ENCODE peak calls at places on chromosomes 4 and X, in eight cellular contexts. T is colonic mucosa; N is aorta; G is PC-3; Y is CD8-positive, alpha-beta memory T cell; R is BE2C; U is uterus; Z is breast epithelium. D is an unnamed sample.

GRCh38 chrX:48472225-48472624 is 2.2 kb upstream of the SLC38A5 start:
- DNase-seq in G (no peak), Z (no peak), T (no peak), U (no peak), R (no peak), N (no peak), Y (no peak), D (no peak)

GRCh38 chr4:26410385-26411293 is 79.6 kb downstream of the CCKAR start:
- DNase-seq in R (peak; percentile 16), Y (peak; percentile 43), Z (no peak), U (no peak), G (peak; percentile 76), T (peak; percentile 49), N (no peak), D (no peak)

GRCh38 chr4:128553665-128554515 is 255.6 kb upstream of the JADE1 start:
- DNase-seq in G (peak; percentile 13), Z (no peak), N (no peak), Y (no peak), T (no peak), U (no peak), R (no peak), D (no peak)

GRCh38 chrX:129755779-129756650 is 17.2 kb downstream of the XPNPEP2 start:
- DNase-seq in Y (peak; percentile 41), U (no peak), G (no peak), N (peak; percentile 70), R (no peak), T (no peak), Z (no peak), D (no peak)

GRCh38 chr4:13711233-13711775 is 83.8 kb upstream of the BOD1L1 start:
- DNase-seq in Y (no peak), N (no peak), G (no peak), U (no peak), T (no peak), R (no peak), Z (no peak), D (no peak)

GRCh38 chr4:187393546-187394344 is 601.8 kb upstream of the ZFP42 start:
- DNase-seq in R (no peak), U (no peak), N (no peak), Z (no peak), G (no peak), Y (no peak), T (no peak), D (no peak)

GRCh38 chrX:47992093-47992375 is 11.8 kb downstream of the ZNF182 start:
- DNase-seq in G (no peak), Z (no peak), T (no peak), N (no peak), Y (no peak), R (no peak), U (no peak), D (no peak)

GRCh38 chr4:10706236-10706635 is 21.7 kb upstream of the CLNK start:
- DNase-seq in G (no peak), T (no peak), Z (no peak), U (no peak), R (no peak), N (no peak), Y (no peak), D (no peak)

GRCh38 chr4:24988776-24989175 is 42.0 kb downstream of the LGI2 start:
- DNase-seq in R (no peak), U (no peak), N (no peak), Z (no peak), T (no peak), G (peak; percentile 65), Y (no peak), D (no peak)

GRCh38 chr4:152534541-152535231 is 1.2 kb downstream of the FBXW7 start:
- DNase-seq in G (no peak), R (peak; percentile 26), Z (no peak), T (peak; percentile 54), U (peak; percentile 18), N (peak; percentile 82), Y (peak; percentile 49), D (no peak)

GRCh38 chrX:77009691-77010090 is 437.5 kb upstream of the FGF16 start:
- DNase-seq in Z (no peak), N (peak; percentile 84), R (no peak), U (no peak), Y (no peak), G (peak; percentile 86), T (no peak), D (no peak)

GRCh38 chrX:139025822-139026221 is 314.3 kb upstream of the FGF13 start:
- DNase-seq in Y (no peak), T (no peak), U (no peak), N (no peak), G (peak; percentile 30), R (no peak), Z (no peak), D (no peak)

GRCh38 chrX:38045697-38046096 is 39.3 kb downstream of the SYTL5 start:
- DNase-seq in G (peak; percentile 69), Z (no peak), N (no peak), U (peak; percentile 20), R (no peak), Y (no peak), T (no peak), D (no peak)

GRCh38 chrX:42515939-42516338 is 262.0 kb downstream of the PPP1R2C start:
- DNase-seq in Z (no peak), G (no peak), N (no peak), U (no peak), R (no peak), T (no peak), Y (no peak), D (no peak)

GRCh38 chrX:11525685-11526084 is 140.0 kb downstream of the ARHGAP6 start:
- DNase-seq in G (no peak), U (no peak), N (no peak), Z (no peak), R (no peak), Y (no peak), T (no peak), D (no peak)

GRCh38 chr4:151117371-151117962 is 18.0 kb downstream of the RPS3A start:
- DNase-seq in R (peak; percentile 69), N (no peak), Z (peak; percentile 30), G (peak; percentile 72), U (peak; percentile 61), Y (peak; percentile 34), T (peak; percentile 64), D (no peak)

GRCh38 chr4:121953860-121954259 is 2.0 kb upstream of the TRPC3 start:
- DNase-seq in Y (no peak), U (no peak), Z (no peak), N (no peak), R (no peak), G (no peak), T (no peak), D (no peak)

GRCh38 chr4:121951570-121952110 is at the start of gene TRPC3:
- DNase-seq in Z (no peak), Y (peak; percentile 21), G (no peak), U (peak; percentile 25), N (peak; percentile 81), R (peak; percentile 41), T (peak; percentile 27), D (no peak)

GRCh38 chr4:121950212-121950679 is 1.6 kb downstream of the TRPC3 start:
- DNase-seq in Z (peak; percentile 28), N (peak; percentile 95), G (no peak), U (peak; percentile 82), R (peak; percentile 84), Y (peak; percentile 75), T (peak; percentile 87), D (no peak)

GRCh38 chr4:121952290-121952689 is 430 bp upstream of the TRPC3 start:
- DNase-seq in Z (no peak), U (no peak), Y (no peak), T (no peak), N (no peak), R (no peak), G (no peak), D (no peak)

DNA sequence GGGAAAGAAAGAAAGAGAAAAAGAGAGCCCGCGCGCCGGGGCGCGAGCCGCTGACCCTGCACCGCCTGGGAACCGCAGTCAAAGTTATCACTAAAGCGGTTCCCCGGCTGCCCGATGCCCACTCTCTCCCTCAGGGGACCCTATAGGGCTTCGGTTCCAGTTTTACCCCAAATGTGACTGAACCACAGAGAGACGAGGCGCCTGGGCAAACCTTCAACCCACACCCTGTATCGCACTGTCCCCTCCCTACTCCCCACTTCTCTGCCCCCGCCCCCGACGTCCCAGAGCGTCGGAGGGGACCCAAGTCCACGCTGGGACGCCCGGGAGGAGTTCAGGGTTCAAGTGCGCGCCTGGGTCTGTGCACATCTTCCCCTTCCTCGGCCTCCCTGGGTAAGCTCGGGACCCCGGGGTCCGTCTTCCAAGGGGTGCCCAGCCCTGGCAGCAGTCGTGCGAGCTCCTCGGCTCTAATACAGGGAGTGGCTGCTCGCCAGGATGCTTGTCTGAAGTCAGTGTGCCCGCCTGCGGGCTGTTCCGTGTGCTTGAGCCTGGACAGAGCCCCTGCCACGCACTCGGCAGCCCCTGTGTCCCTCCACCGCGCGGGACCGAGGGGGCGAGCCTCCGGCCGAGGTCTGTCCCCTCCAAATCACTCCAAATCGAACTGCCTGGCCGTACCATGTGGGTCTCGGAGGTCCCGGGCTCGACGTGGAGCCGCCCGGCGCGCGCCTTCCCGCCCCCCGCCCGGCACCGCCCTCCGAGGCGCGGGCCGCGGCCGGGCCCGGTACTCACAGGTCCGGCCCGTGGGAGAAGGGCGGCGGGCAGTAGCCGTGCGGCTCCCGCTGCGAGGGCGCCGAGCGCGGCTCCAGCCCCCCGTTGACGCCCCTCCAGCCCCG is 935 bp downstream of the TRPC3 start:
- DNase-seq in Z (no peak), R (peak; percentile 11), Y (peak; percentile 15), T (peak; percentile 26), N (peak; percentile 81), U (peak; percentile 40), G (no peak), D (no peak)
- H3K4me3 ChIP-seq in Z (peak overlapping the region; percentile 91), R (peak overlapping the region; percentile 50), Y (peak overlapping the region; percentile 69), T (peak overlapping the region; percentile 59), N (peak overlapping the region; percentile 77), U (peak overlapping the region; percentile 37), G (peak overlapping the region; percentile 53), D (peak overlapping the region; percentile 94)

GRCh38 chr4:93828332-93828829 is at the start of gene ATOH1:
- DNase-seq in Y (no peak), Z (no peak), N (peak; percentile 69), G (no peak), U (no peak), R (peak; percentile 39), T (peak; percentile 79), D (no peak)
- H3K4me3 ChIP-seq in Y (no peak within 1 kb of the TSS), Z (peak within 1 kb of the TSS; percentile 62), N (peak within 1 kb of the TSS; percentile 45), G (peak within 1 kb of the TSS; percentile 48), U (no peak within 1 kb of the TSS), R (peak within 1 kb of the TSS; percentile 52), T (peak within 1 kb of the TSS; percentile 43), D (peak within 1 kb of the TSS; percentile 31)

DNA sequence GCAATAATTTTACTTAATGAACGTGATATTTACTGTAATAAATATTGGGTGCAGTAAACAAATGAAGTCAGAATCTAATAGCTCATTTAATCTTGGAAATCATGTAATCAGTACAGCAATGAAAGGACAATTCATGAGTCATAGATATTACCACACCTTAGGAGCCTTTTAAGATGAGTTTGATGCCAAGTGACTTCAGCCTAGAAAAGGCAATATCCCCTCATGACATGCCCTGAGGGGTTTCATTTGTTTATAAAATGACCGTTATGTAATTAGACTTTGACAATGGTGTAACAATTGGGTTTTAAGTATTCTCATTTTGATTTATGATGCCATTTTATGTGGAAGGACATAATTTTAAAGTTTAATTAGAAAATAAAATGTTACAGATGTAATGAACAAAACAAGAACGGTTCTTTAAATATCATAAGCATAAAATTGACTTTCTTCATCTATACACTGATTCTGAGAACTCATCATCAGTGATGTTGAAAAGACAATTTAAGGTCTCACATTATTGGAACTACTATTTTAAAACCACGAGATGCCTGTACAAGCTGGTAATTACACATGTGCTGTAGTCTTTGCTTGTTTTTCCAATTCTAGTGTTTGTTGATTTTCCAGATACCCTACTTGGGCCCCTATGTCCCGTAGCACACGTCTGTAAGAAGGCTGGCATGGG is 5.0 kb downstream of the FGF2 start:
- DNase-seq in R (no peak), U (no peak), N (no peak), Z (no peak), T (no peak), G (peak; percentile 38), Y (no peak), D (no peak)
- H3K4me3 ChIP-seq in R (no peak overlapping the region), U (no peak overlapping the region), N (no peak overlapping the region), Z (no peak overlapping the region), T (no peak overlapping the region), G (no peak overlapping the region), Y (no peak overlapping the region), D (no peak overlapping the region)

GRCh38 chr4:54227261-54228063 is 1.6 kb upstream of the PDGFRA start:
- DNase-seq in U (peak; percentile 20), G (peak; percentile 48), Y (no peak), Z (no peak), R (no peak), T (no peak), N (peak; percentile 82), D (no peak)
- H3K4me3 ChIP-seq in U (peak overlapping the region; percentile 18), G (peak overlapping the region; percentile 76), Y (no peak overlapping the region), Z (peak overlapping the region; percentile 82), R (peak overlapping the region; percentile 86), T (peak overlapping the region; percentile 15), N (peak overlapping the region; percentile 4), D (peak overlapping the region; percentile 65)